ENCODE peak calls at places on chromosome 22, in seven cellular contexts. X, U, S, N, I, M and R are unnamed samples. For H3K27me3, the result is how much of the 10 kb centered on the place peaks cover.

GRCh38 chr22:38420734-38421133 is 34.3 kb downstream of the KCNJ4 start:
- DNase-seq in S (no peak), I (peak), U (no peak), M (no peak), N (no peak), X (no peak), R (no peak)

GRCh38 chr22:27105142-27106025 is 448.0 kb downstream of the MIAT start:
- DNase-seq in U (no peak), X (peak), S (peak), I (no peak), M (peak), N (peak), R (no peak)

GRCh38 chr22:32920734-32921133 is 119.2 kb downstream of the TIMP3 start:
- DNase-seq in N (no peak), U (no peak), X (no peak), I (no peak), M (no peak), S (no peak), R (no peak)

GRCh38 chr22:27868738-27869282 is 50.2 kb downstream of the PITPNB start:
- DNase-seq in S (no peak), I (no peak), N (no peak), X (no peak), U (no peak), M (no peak), R (no peak)

GRCh38 chr22:34122064-34122463 is 201.8 kb upstream of the LARGE1 start:
- DNase-seq in U (no peak), X (no peak), M (no peak), I (no peak), S (no peak), N (no peak), R (no peak)

GRCh38 chr22:40009953-40010751 is 15.4 kb downstream of the FAM83F start:
- DNase-seq in M (no peak), N (no peak), S (no peak), I (no peak), U (no peak), X (no peak), R (no peak)

GRCh38 chr22:43164636-43165035 is 13.3 kb downstream of the TSPO start:
- DNase-seq in U (no peak), I (no peak), X (no peak), N (no peak), S (no peak), M (no peak), R (no peak)

GRCh38 chr22:24995649-24996180 is 43.2 kb downstream of the KIAA1671 start:
- DNase-seq in X (no peak), M (no peak), I (no peak), N (no peak), S (no peak), U (no peak), R (no peak)

GRCh38 chr22:23801886-23802377 is 15.2 kb downstream of the SMARCB1 start:
- DNase-seq in I (no peak), U (no peak), X (no peak), S (no peak), M (no peak), N (no peak), R (no peak)

GRCh38 chr22:26553056-26553752 is 36.7 kb downstream of the TPST2 start:
- DNase-seq in S (no peak), U (no peak), M (peak), X (peak), I (no peak), N (no peak), R (no peak)

GRCh38 chr22:47089374-47089773 is 326.9 kb downstream of the TBC1D22A start:
- DNase-seq in S (no peak), U (no peak), X (no peak), I (no peak), M (no peak), N (peak), R (no peak)

GRCh38 chr22:29951675-29952413 is 68.9 kb downstream of the MTMR3 start:
- DNase-seq in X (no peak), M (no peak), S (no peak), U (no peak), N (no peak), I (no peak), R (no peak)

DNA sequence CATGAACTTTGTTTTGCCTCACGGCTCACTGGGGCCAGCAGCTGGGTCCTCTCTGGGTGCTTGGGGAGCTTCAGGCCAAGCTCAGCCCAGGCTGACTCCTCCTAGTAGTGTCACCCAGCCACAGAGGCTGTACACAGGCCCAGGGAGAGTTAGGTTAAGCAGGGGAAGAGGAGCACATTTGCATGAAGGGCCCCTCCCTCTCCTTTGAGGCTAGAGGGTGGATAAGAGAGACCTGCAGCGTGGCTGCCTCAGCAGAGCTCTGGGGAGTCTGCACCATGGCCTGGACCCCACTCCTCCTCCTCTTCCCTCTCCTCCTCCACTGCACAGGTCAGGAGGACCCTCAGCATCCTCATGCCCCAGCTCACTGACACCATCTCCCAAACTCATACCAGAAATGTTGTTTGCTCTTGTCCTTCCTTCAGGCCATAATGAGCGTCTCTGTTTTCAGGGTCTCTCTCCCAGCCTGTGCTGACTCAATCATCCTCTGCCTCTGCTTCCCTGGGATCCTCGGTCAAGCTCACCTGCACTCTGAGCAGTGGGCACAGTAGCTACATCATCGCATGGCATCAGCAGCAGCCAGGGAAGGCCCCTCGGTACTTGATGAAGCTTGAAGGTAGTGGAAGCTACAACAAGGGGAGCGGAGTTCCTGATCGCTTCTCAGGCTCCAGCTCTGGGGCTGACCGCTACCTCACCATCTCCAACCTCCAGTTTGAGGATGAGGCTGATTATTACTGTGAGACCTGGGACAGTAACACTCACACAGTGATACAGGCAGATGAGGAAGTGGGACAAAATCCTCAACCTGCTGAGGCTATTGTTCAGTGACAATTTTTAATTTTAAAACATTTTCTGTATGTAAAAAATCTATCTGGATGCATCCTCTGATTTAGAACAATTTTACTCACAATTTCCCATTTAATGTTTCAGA is 82.4 kb upstream of the VPREB1 start:
- DNase-seq in N (no peak), M (no peak), X (no peak), S (no peak), U (no peak), I (no peak), R (no peak)
- H3K27me3 ChIP-seq in N (under half), M (half or more), X (under half), S (under half), U (half or more), I (under half), R (under half)

GRCh38 chr22:19723990-19724827 is 870 bp downstream of the GP1BB start:
- DNase-seq in S (no peak), M (peak), U (peak), X (no peak), N (no peak), I (no peak), R (no peak)
- TF ChIP-seq CTCF in S (no peak), M (no peak), U (peak), X (no peak), N (no peak), I (no peak), R (no peak)

DNA sequence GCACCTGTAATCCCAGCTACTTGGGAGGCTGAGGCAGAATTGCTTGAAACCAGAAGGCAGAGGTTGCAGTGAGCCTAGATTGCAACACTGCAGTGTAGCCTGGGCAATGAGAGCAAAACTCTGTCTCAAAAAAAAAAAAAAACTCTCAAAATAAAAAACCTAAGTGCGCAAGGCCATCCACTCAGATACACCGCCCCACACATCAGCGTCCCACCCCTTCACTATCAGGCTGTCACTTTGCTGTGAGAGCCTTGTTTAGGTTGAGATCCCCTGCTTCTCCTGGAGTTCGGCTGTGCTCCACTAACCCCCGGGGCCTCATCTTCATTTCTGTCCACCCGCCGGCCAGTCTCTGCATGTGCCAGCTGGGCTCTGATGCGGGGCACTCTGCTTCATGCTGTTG is 12.1 kb downstream of the SLC25A1 start:
- DNase-seq in U (no peak), N (no peak), S (no peak), I (no peak), M (no peak), X (no peak), R (no peak)
- H3K27me3 ChIP-seq in U (half or more), N (under half), S (under half), I (under half), M (half or more), X (under half), R (half or more)

GRCh38 chr22:36385491-36386350 is 2.0 kb downstream of the MYH9 start:
- DNase-seq in S (peak), X (no peak), M (no peak), I (peak), U (peak), N (peak), R (peak)

GRCh38 chr22:36386351-36386899 is 1.3 kb downstream of the MYH9 start:
- DNase-seq in N (peak), X (no peak), S (no peak), M (no peak), U (peak), I (peak), R (peak)

GRCh38 chr22:36383110-36383581 is 4.6 kb downstream of the MYH9 start:
- DNase-seq in N (no peak), S (no peak), M (peak), X (peak), U (no peak), I (no peak), R (no peak)

GRCh38 chr22:36386900-36387663 is 685 bp downstream of the MYH9 start:
- DNase-seq in X (no peak), N (peak), M (no peak), S (no peak), I (peak), U (peak), R (peak)

GRCh38 chr22:36384766-36385400 is 2.9 kb downstream of the MYH9 start:
- DNase-seq in X (peak), U (peak), N (peak), M (peak), I (no peak), S (no peak), R (no peak)
- TF ChIP-seq CTCF in X (no peak), U (peak), N (no peak), M (no peak), I (no peak), S (peak), R (no peak)